ENCODE peak calls at places on chromosome 1, in eight cellular contexts. One of them, this sample, is unnamed.

GRCh38 chr1:202349263-202349928 is 897 bp downstream of the PPP1R12B start:
- DNase-seq in right lobe of liver: no peak
- DNase-seq in heart left ventricle: no peak
- DNase-seq in psoas muscle: no peak
- DNase-seq in SK-N-SH: peak; percentile 72
- DNase-seq in left lung: no peak
- DNase-seq in adrenal gland: peak; percentile 45
- DNase-seq in GM23248: peak; percentile 78
- DNase-seq in this sample: no peak

GRCh38 chr1:117616967-117617366 is 11.1 kb downstream of the TENT5C start:
- DNase-seq in heart left ventricle: no peak
- DNase-seq in adrenal gland: no peak
- DNase-seq in left lung: no peak
- DNase-seq in SK-N-SH: no peak
- DNase-seq in psoas muscle: no peak
- DNase-seq in right lobe of liver: no peak
- DNase-seq in GM23248: no peak
- DNase-seq in this sample: no peak

GRCh38 chr1:192474080-192474683 is 101.4 kb upstream of the RGS1 start:
- DNase-seq in left lung: no peak
- DNase-seq in right lobe of liver: no peak
- DNase-seq in psoas muscle: no peak
- DNase-seq in heart left ventricle: no peak
- DNase-seq in SK-N-SH: peak; percentile 27
- DNase-seq in adrenal gland: no peak
- DNase-seq in GM23248: peak; percentile 79
- DNase-seq in this sample: no peak

GRCh38 chr1:238954865-238955264 is 431.5 kb upstream of the CHRM3 start:
- DNase-seq in right lobe of liver: no peak
- DNase-seq in GM23248: no peak
- DNase-seq in heart left ventricle: no peak
- DNase-seq in left lung: no peak
- DNase-seq in adrenal gland: no peak
- DNase-seq in SK-N-SH: no peak
- DNase-seq in psoas muscle: no peak
- DNase-seq in this sample: no peak

GRCh38 chr1:153648000-153648643 is 10.4 kb upstream of the SNAPIN start:
- DNase-seq in SK-N-SH: no peak
- DNase-seq in heart left ventricle: no peak
- DNase-seq in GM23248: no peak
- DNase-seq in adrenal gland: peak; percentile 14
- DNase-seq in psoas muscle: no peak
- DNase-seq in left lung: no peak
- DNase-seq in right lobe of liver: no peak
- DNase-seq in this sample: peak; percentile 27

GRCh38 chr1:150567717-150568561 is 11.5 kb downstream of the MCL1 start:
- DNase-seq in psoas muscle: peak; percentile 92
- DNase-seq in left lung: no peak
- DNase-seq in GM23248: peak; percentile 97
- DNase-seq in heart left ventricle: peak; percentile 81
- DNase-seq in adrenal gland: peak; percentile 78
- DNase-seq in SK-N-SH: peak; percentile 56
- DNase-seq in right lobe of liver: peak; percentile 81
- DNase-seq in this sample: peak; percentile 95

GRCh38 chr1:3249236-3249845 is 180.3 kb downstream of the PRDM16 start:
- DNase-seq in psoas muscle: no peak
- DNase-seq in heart left ventricle: no peak
- DNase-seq in left lung: peak; percentile 18
- DNase-seq in GM23248: no peak
- DNase-seq in right lobe of liver: no peak
- DNase-seq in adrenal gland: no peak
- DNase-seq in SK-N-SH: no peak
- DNase-seq in this sample: peak; percentile 12

GRCh38 chr1:45767035-45767434 is 16.6 kb upstream of the IPP start:
- DNase-seq in SK-N-SH: no peak
- DNase-seq in left lung: no peak
- DNase-seq in GM23248: peak; percentile 60
- DNase-seq in psoas muscle: no peak
- DNase-seq in heart left ventricle: no peak
- DNase-seq in adrenal gland: no peak
- DNase-seq in right lobe of liver: no peak
- DNase-seq in this sample: no peak

GRCh38 chr1:15435239-15436077 is 2.8 kb upstream of the CTRC start:
- DNase-seq in adrenal gland: no peak
- DNase-seq in SK-N-SH: no peak
- DNase-seq in GM23248: no peak
- DNase-seq in heart left ventricle: no peak
- DNase-seq in left lung: no peak
- DNase-seq in right lobe of liver: no peak
- DNase-seq in psoas muscle: no peak
- DNase-seq in this sample: no peak

GRCh38 chr1:15431571-15431948 is 6.7 kb upstream of the CTRC start:
- DNase-seq in GM23248: no peak
- DNase-seq in heart left ventricle: no peak
- DNase-seq in SK-N-SH: peak; percentile 21
- DNase-seq in left lung: no peak
- DNase-seq in right lobe of liver: no peak
- DNase-seq in adrenal gland: no peak
- DNase-seq in psoas muscle: no peak
- DNase-seq in this sample: no peak

GRCh38 chr1:15432327-15432726 is 5.9 kb upstream of the CTRC start:
- DNase-seq in GM23248: no peak
- DNase-seq in psoas muscle: no peak
- DNase-seq in SK-N-SH: peak; percentile 12
- DNase-seq in adrenal gland: peak; percentile 43
- DNase-seq in right lobe of liver: no peak
- DNase-seq in left lung: peak; percentile 48
- DNase-seq in heart left ventricle: no peak
- DNase-seq in this sample: peak; percentile 94

GRCh38 chr1:15430787-15431570 is 7.3 kb upstream of the CTRC start:
- DNase-seq in psoas muscle: peak; percentile 82
- DNase-seq in right lobe of liver: peak; percentile 79
- DNase-seq in heart left ventricle: peak; percentile 67
- DNase-seq in adrenal gland: peak; percentile 82
- DNase-seq in left lung: peak; percentile 92
- DNase-seq in GM23248: peak; percentile 46
- DNase-seq in SK-N-SH: peak; percentile 93
- DNase-seq in this sample: peak; percentile 76

DNA sequence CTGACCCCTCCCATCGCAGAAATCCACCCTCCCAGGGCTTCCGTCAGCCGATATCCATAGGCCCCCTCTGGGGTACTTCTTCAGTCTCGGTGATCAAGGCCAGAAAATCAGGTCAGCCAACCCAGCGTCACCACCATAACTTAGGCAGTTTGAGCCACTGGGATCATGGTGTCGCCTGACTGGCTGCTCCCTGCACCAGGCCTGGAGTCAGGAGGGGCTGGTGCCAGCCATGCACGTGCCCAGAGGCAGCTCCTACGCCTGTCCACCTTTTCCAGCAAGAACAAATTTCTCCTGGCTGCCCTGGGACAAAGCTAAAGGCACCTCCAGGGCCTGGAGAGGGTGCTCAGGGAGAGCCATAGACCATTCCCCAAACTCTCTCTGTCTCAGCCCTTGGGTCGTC is 4.8 kb upstream of the CTRC start:
- DNase-seq in SK-N-SH: peak; percentile 16
- DNase-seq in adrenal gland: no peak
- DNase-seq in psoas muscle: no peak
- DNase-seq in GM23248: no peak
- DNase-seq in heart left ventricle: no peak
- DNase-seq in right lobe of liver: no peak
- DNase-seq in left lung: no peak
- DNase-seq in this sample: no peak
- H3K27ac ChIP-seq in SK-N-SH: no peak overlapping the region
- H3K27ac ChIP-seq in adrenal gland: no peak overlapping the region
- H3K27ac ChIP-seq in psoas muscle: no peak overlapping the region
- H3K27ac ChIP-seq in GM23248: no peak overlapping the region
- H3K27ac ChIP-seq in heart left ventricle: no peak overlapping the region
- H3K27ac ChIP-seq in right lobe of liver: no peak overlapping the region
- H3K27ac ChIP-seq in left lung: no peak overlapping the region
- H3K27ac ChIP-seq in this sample: peak overlapping the region; percentile 82

GRCh38 chr1:84155517-84155916 is 11.4 kb downstream of the PRKACB start:
- DNase-seq in GM23248: no peak
- DNase-seq in adrenal gland: no peak
- DNase-seq in left lung: no peak
- DNase-seq in SK-N-SH: no peak
- DNase-seq in heart left ventricle: no peak
- DNase-seq in right lobe of liver: no peak
- DNase-seq in psoas muscle: no peak
- DNase-seq in this sample: no peak
- H3K4me1 ChIP-seq in GM23248: peaks cover 8% of the 10 kb centered on the region
- H3K4me1 ChIP-seq in adrenal gland: no peaks in the 10 kb centered on the region
- H3K4me1 ChIP-seq in left lung: peaks cover 10% of the 10 kb centered on the region
- H3K4me1 ChIP-seq in SK-N-SH: peaks cover 7% of the 10 kb centered on the region
- H3K4me1 ChIP-seq in heart left ventricle: no peaks in the 10 kb centered on the region
- H3K4me1 ChIP-seq in right lobe of liver: no peaks in the 10 kb centered on the region
- H3K4me1 ChIP-seq in psoas muscle: no peaks in the 10 kb centered on the region
- H3K4me1 ChIP-seq in this sample: no peaks in the 10 kb centered on the region

GRCh38 chr1:179081696-179082307 is at the start of gene TOR3A:
- DNase-seq in right lobe of liver: peak; percentile 98
- DNase-seq in heart left ventricle: peak; percentile 95
- DNase-seq in SK-N-SH: peak; percentile 94
- DNase-seq in left lung: peak; percentile 98
- DNase-seq in psoas muscle: peak; percentile 97
- DNase-seq in GM23248: peak; percentile 91
- DNase-seq in adrenal gland: peak; percentile 96
- DNase-seq in this sample: peak; percentile 94

GRCh38 chr1:179080866-179081695 is 789 bp upstream of the TOR3A start:
- DNase-seq in SK-N-SH: no peak
- DNase-seq in left lung: no peak
- DNase-seq in adrenal gland: no peak
- DNase-seq in right lobe of liver: peak; percentile 68
- DNase-seq in GM23248: peak; percentile 2
- DNase-seq in heart left ventricle: no peak
- DNase-seq in psoas muscle: no peak
- DNase-seq in this sample: no peak

GRCh38 chr1:179082308-179083030 is 599 bp downstream of the TOR3A start:
- DNase-seq in right lobe of liver: no peak
- DNase-seq in left lung: peak; percentile 88
- DNase-seq in psoas muscle: no peak
- DNase-seq in GM23248: peak; percentile 62
- DNase-seq in adrenal gland: peak; percentile 49
- DNase-seq in heart left ventricle: no peak
- DNase-seq in SK-N-SH: peak; percentile 79
- DNase-seq in this sample: peak; percentile 28

GRCh38 chr1:179083533-179083932 is 1.7 kb downstream of the TOR3A start:
- DNase-seq in right lobe of liver: no peak
- DNase-seq in heart left ventricle: no peak
- DNase-seq in psoas muscle: no peak
- DNase-seq in left lung: no peak
- DNase-seq in SK-N-SH: no peak
- DNase-seq in adrenal gland: no peak
- DNase-seq in GM23248: no peak
- DNase-seq in this sample: no peak

DNA sequence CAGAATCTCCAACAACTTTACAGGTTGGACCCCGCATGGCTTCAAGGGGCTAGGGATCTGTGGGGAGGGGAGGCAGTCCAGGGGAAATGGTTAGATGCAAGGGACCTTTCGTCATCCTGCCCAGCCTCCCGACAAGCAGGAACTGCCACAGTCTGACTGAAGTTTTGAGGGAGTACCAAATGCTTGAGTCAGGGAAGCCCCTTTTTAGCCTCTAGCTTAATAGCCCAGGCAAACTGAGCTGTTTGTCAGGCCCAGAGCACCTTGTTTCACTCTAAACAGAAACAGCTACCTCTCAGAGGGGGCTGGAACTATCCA is 1.1 kb downstream of the TOR3A start:
- DNase-seq in psoas muscle: no peak
- DNase-seq in heart left ventricle: no peak
- DNase-seq in left lung: no peak
- DNase-seq in SK-N-SH: peak; percentile 48
- DNase-seq in right lobe of liver: no peak
- DNase-seq in GM23248: peak; percentile 63
- DNase-seq in adrenal gland: no peak
- DNase-seq in this sample: no peak
- H3K27ac ChIP-seq in psoas muscle: peak overlapping the region; percentile 97
- H3K27ac ChIP-seq in heart left ventricle: no peak overlapping the region
- H3K27ac ChIP-seq in left lung: no peak overlapping the region
- H3K27ac ChIP-seq in SK-N-SH: peak overlapping the region; percentile 73
- H3K27ac ChIP-seq in right lobe of liver: peak overlapping the region; percentile 84
- H3K27ac ChIP-seq in GM23248: peak overlapping the region; percentile 68
- H3K27ac ChIP-seq in adrenal gland: no peak overlapping the region
- H3K27ac ChIP-seq in this sample: peak overlapping the region; percentile 76

GRCh38 chr1:220991959-220992704 is 112.9 kb downstream of the HLX start:
- DNase-seq in psoas muscle: no peak
- DNase-seq in heart left ventricle: no peak
- DNase-seq in GM23248: peak; percentile 51
- DNase-seq in right lobe of liver: no peak
- DNase-seq in adrenal gland: peak; percentile 39
- DNase-seq in left lung: no peak
- DNase-seq in SK-N-SH: peak; percentile 14
- DNase-seq in this sample: no peak
- H3K4me1 ChIP-seq in psoas muscle: no peaks in the 10 kb centered on the region
- H3K4me1 ChIP-seq in heart left ventricle: peaks cover 8% of the 10 kb centered on the region
- H3K4me1 ChIP-seq in GM23248: peaks cover 29% of the 10 kb centered on the region
- H3K4me1 ChIP-seq in right lobe of liver: no peaks in the 10 kb centered on the region
- H3K4me1 ChIP-seq in adrenal gland: no peaks in the 10 kb centered on the region
- H3K4me1 ChIP-seq in left lung: peaks cover 6% of the 10 kb centered on the region
- H3K4me1 ChIP-seq in SK-N-SH: no peaks in the 10 kb centered on the region
- H3K4me1 ChIP-seq in this sample: no peaks in the 10 kb centered on the region

This sample was measured in pancreas.